ENCODE peak calls at places on chromosomes 5 and 9, in nine cellular contexts. M, I, J, T, K, H, N, D and B are unnamed samples.
A peak's percentile ranks its signal among the peaks of the same experiment; 100 is the strongest.

GRCh38 chr5:53481354-53481886 is 991 bp downstream of the FST start:
- DNase-seq in I (no peak), D (no peak), K (no peak), N (no peak), T (no peak), J (no peak), H (no peak), M (no peak), B (no peak)

GRCh38 chr9:99184073-99184426 is 37.7 kb downstream of the ALG2 start:
- DNase-seq in H (peak; percentile 59), I (no peak), J (no peak), M (no peak), N (no peak), D (peak; percentile 26), K (no peak), T (no peak), B (no peak)

GRCh38 chr5:84382363-84383295 is 2.1 kb downstream of the EDIL3 start:
- DNase-seq in M (no peak), D (peak; percentile 18), T (peak; percentile 85), I (peak; percentile 16), N (peak; percentile 81), H (peak; percentile 80), K (no peak), J (no peak), B (no peak)

GRCh38 chr5:170451764-170452365 is 52.0 kb upstream of the KCNIP1 start:
- DNase-seq in J (no peak), H (no peak), N (no peak), T (no peak), M (no peak), I (peak; percentile 67), K (no peak), D (no peak), B (no peak)

GRCh38 chr5:66646570-66646969 is 50.4 kb downstream of the MAST4 start:
- DNase-seq in D (no peak), K (no peak), T (no peak), I (peak; percentile 12), H (no peak), M (no peak), J (no peak), N (no peak), B (no peak)

GRCh38 chr5:78649816-78650561 is 1.4 kb upstream of the LHFPL2 start:
- DNase-seq in J (no peak), M (no peak), T (peak; percentile 77), I (no peak), D (no peak), K (no peak), H (no peak), N (no peak), B (no peak)

GRCh38 chr5:55231476-55232193 is 1.8 kb downstream of the CCNO start:
- DNase-seq in T (no peak), N (no peak), J (no peak), H (peak; percentile 83), K (no peak), I (peak; percentile 25), M (no peak), D (no peak), B (no peak)

GRCh38 chr5:95590880-95591279 is 29.0 kb upstream of the GPR150 start:
- DNase-seq in H (no peak), T (no peak), D (no peak), K (no peak), N (no peak), J (no peak), I (no peak), M (no peak), B (no peak)

GRCh38 chr9:120453792-120454191 is 126.2 kb downstream of the CDK5RAP2 start:
- DNase-seq in K (no peak), M (no peak), N (no peak), I (no peak), H (no peak), J (no peak), T (no peak), D (no peak), B (no peak)

GRCh38 chr9:130763585-130764200 is 70.1 kb downstream of the EXOSC2 start:
- DNase-seq in D (no peak), I (no peak), M (no peak), K (no peak), J (no peak), H (no peak), N (no peak), T (peak; percentile 54), B (no peak)

GRCh38 chr5:28576022-28576421 is 1537.6 kb upstream of the CDH9 start:
- DNase-seq in H (no peak), T (no peak), D (no peak), N (no peak), I (peak; percentile 52), J (no peak), M (no peak), K (no peak), B (no peak)

GRCh38 chr5:135998889-135999288 is 29.9 kb upstream of the TGFBI start:
- DNase-seq in N (no peak), T (no peak), M (no peak), K (no peak), D (no peak), J (no peak), H (no peak), I (no peak), B (no peak)

GRCh38 chr5:125317546-125317995 is 571.1 kb upstream of the ZNF608 start:
- DNase-seq in N (no peak), M (no peak), H (no peak), T (no peak), I (no peak), K (no peak), J (no peak), D (no peak), B (no peak)

GRCh38 chr5:77145666-77146065 is 58.6 kb upstream of the ZBED3 start:
- DNase-seq in K (no peak), N (no peak), D (no peak), H (no peak), M (peak; percentile 11), I (peak; percentile 50), T (no peak), J (no peak), B (no peak)

GRCh38 chr5:21802869-21803490 is 1050.2 kb downstream of the CDH12 start:
- DNase-seq in M (no peak), I (peak; percentile 52), D (no peak), J (no peak), T (no peak), H (no peak), K (no peak), N (no peak), B (no peak)

GRCh38 chr5:150302301-150303069 is at the start of gene ARSI:
- DNase-seq in D (peak; percentile 34), N (peak; percentile 69), M (no peak), T (no peak), H (peak; percentile 88), K (no peak), I (peak; percentile 56), J (no peak), B (no peak)

GRCh38 chr5:57831090-57831489 is 348.5 kb upstream of the ACTBL2 start:
- DNase-seq in T (no peak), M (no peak), K (no peak), I (no peak), J (no peak), N (no peak), H (no peak), D (no peak), B (no peak)

GRCh38 chr9:114301798-114302565 is 20.9 kb upstream of the ORM1 start:
- DNase-seq in M (no peak), T (peak; percentile 42), K (no peak), D (no peak), I (no peak), N (peak; percentile 61), H (no peak), J (no peak), B (no peak)

GRCh38 chr9:136648746-136649145 is 14.0 kb upstream of the EGFL7 start:
- DNase-seq in T (no peak), J (no peak), K (no peak), I (no peak), N (no peak), M (no peak), H (peak; percentile 65), D (peak; percentile 83), B (no peak)

GRCh38 chr5:157917909-157918809 is 59.2 kb upstream of the CLINT1 start:
- DNase-seq in H (no peak), M (peak; percentile 56), T (peak; percentile 88), I (peak; percentile 82), N (no peak), J (peak; percentile 31), D (peak; percentile 54), K (peak; percentile 81), B (peak; percentile 22)
- TF ChIP-seq CTCF in H (peak; percentile 33), M (peak; percentile 64), T (no peak), I (peak; percentile 66), N (peak; percentile 35), J (peak; percentile 25), D (peak; percentile 55), K (peak; percentile 85), B (peak; percentile 73)

GRCh38 chr9:93346240-93347112 is 105.0 kb upstream of the FAM120A start:
- DNase-seq in T (no peak), I (no peak), D (no peak), M (no peak), H (peak; percentile 85), J (no peak), N (no peak), K (no peak), B (no peak)
- H3K4me3 ChIP-seq in T (peak overlapping the region; percentile 2), I (no peak overlapping the region), D (peak overlapping the region; percentile 69), M (peak overlapping the region; percentile 37), H (peak overlapping the region; percentile 54), J (peak overlapping the region; percentile 23), N (peak overlapping the region; percentile 69), K (no peak overlapping the region), B (no peak overlapping the region)

GRCh38 chr9:135136481-135136880 is 49.0 kb downstream of the OLFM1 start:
- DNase-seq in M (no peak), J (no peak), K (no peak), T (no peak), I (no peak), N (no peak), H (no peak), D (no peak), B (no peak)
- TF ChIP-seq CTCF in M (no peak), J (no peak), K (no peak), T (no peak), I (no peak), N (no peak), H (no peak), D (no peak), B (no peak)

GRCh38 chr9:35685506-35685905 is 4.2 kb downstream of the TPM2 start:
- DNase-seq in J (no peak), T (no peak), K (no peak), H (peak; percentile 65), N (no peak), I (no peak), M (no peak), D (no peak), B (no peak)

GRCh38 chr9:35687306-35687705 is 2.4 kb downstream of the TPM2 start:
- DNase-seq in M (no peak), T (no peak), H (no peak), I (no peak), J (no peak), K (no peak), N (no peak), D (no peak), B (no peak)

GRCh38 chr9:35684921-35685320 is 4.8 kb downstream of the TPM2 start:
- DNase-seq in I (no peak), T (no peak), D (no peak), J (no peak), M (no peak), H (peak; percentile 57), K (no peak), N (no peak), B (no peak)

GRCh38 chr9:35687972-35688557 is 1.7 kb downstream of the TPM2 start:
- DNase-seq in K (no peak), T (no peak), H (no peak), J (no peak), I (no peak), M (no peak), D (peak; percentile 50), N (no peak), B (no peak)

GRCh38 chr9:35686222-35687203 is 3.2 kb downstream of the TPM2 start:
- DNase-seq in J (no peak), N (no peak), H (no peak), I (no peak), D (peak; percentile 36), K (no peak), M (no peak), T (no peak), B (no peak)
- H3K4me3 ChIP-seq in J (no peak overlapping the region), N (peak overlapping the region; percentile 82), H (peak overlapping the region; percentile 64), I (no peak overlapping the region), D (peak overlapping the region; percentile 78), K (no peak overlapping the region), M (peak overlapping the region; percentile 85), T (no peak overlapping the region), B (no peak overlapping the region)